ENCODE peak calls at places on chromosomes 1 and 21, in five cellular contexts. T, Y, F, M and D are unnamed samples.

GRCh38 chr1:167273027-167273800 is 52.5 kb downstream of the POU2F1 start:
- DNase-seq in M (no peak), F (peak; percentile 76), Y (peak; percentile 80), T (peak; percentile 8), D (peak; percentile 21)

GRCh38 chr1:212457740-212458338 is 25.1 kb downstream of the NENF start:
- DNase-seq in M (peak; percentile 93), F (peak; percentile 63), Y (peak; percentile 66), T (peak; percentile 42), D (peak; percentile 62)

GRCh38 chr1:75130865-75131592 is 3.2 kb upstream of the LHX8 start:
- DNase-seq in T (no peak), M (peak; percentile 76), F (no peak), Y (no peak), D (no peak)

GRCh38 chr1:29966526-29967045 is 730.3 kb downstream of the PTPRU start:
- DNase-seq in T (no peak), Y (no peak), M (no peak), F (no peak), D (no peak)

GRCh38 chr1:237255071-237255470 is 213.1 kb downstream of the RYR2 start:
- DNase-seq in Y (no peak), F (no peak), T (no peak), M (no peak), D (no peak)

GRCh38 chr1:207997486-207998268 is 86.8 kb upstream of the CD34 start:
- DNase-seq in F (peak; percentile 86), M (peak; percentile 86), Y (peak; percentile 65), T (peak; percentile 88), D (peak; percentile 77)

GRCh38 chr1:6603851-6604558 is 1.3 kb upstream of the KLHL21 start:
- DNase-seq in M (peak; percentile 93), T (peak; percentile 84), Y (peak; percentile 85), F (peak; percentile 91), D (peak; percentile 52)

GRCh38 chr1:33177996-33178540 is 3.8 kb downstream of the TRIM62 start:
- DNase-seq in F (no peak), M (no peak), T (no peak), Y (no peak), D (no peak)

GRCh38 chr1:244863491-244864252 is 671 bp downstream of the HNRNPU start:
- DNase-seq in F (no peak), T (peak; percentile 34), Y (no peak), M (no peak), D (peak; percentile 61)

GRCh38 chr1:28313710-28314510 is 14.9 kb upstream of the MED18 start:
- DNase-seq in T (no peak), F (peak; percentile 63), Y (no peak), M (no peak), D (peak; percentile 85)

GRCh38 chr1:109425391-109425790 is 857 bp downstream of the PSMA5 start:
- DNase-seq in T (no peak), F (peak; percentile 28), Y (peak; percentile 42), M (peak; percentile 8), D (peak; percentile 9)

GRCh38 chr1:6384962-6385672 is 8.4 kb downstream of the ACOT7 start:
- DNase-seq in T (no peak), F (peak; percentile 51), M (no peak), Y (peak; percentile 17), D (peak; percentile 23)

GRCh38 chr1:219202567-219202966 is 28.9 kb downstream of the LYPLAL1 start:
- DNase-seq in M (no peak), T (no peak), F (no peak), Y (no peak), D (no peak)

GRCh38 chr1:113928950-113929749 is at the start of gene HIPK1:
- DNase-seq in M (peak; percentile 98), F (peak; percentile 87), T (peak; percentile 95), Y (peak; percentile 89), D (peak; percentile 93)

GRCh38 chr21:17612565-17613241 is at the start of gene BTG3:
- DNase-seq in Y (peak; percentile 79), T (peak; percentile 80), F (peak; percentile 81), M (peak; percentile 80), D (peak; percentile 78)

GRCh38 chr21:33977721-33978369 is 62.2 kb upstream of the ATP5PO start:
- DNase-seq in M (no peak), Y (no peak), F (no peak), T (no peak), D (no peak)

GRCh38 chr1:160813215-160813614 is 17.2 kb downstream of the LY9 start:
- DNase-seq in Y (no peak), T (no peak), M (no peak), F (no peak), D (peak; percentile 93)

GRCh38 chr21:17045214-17045835 is 467.5 kb upstream of the CXADR start:
- DNase-seq in T (no peak), Y (peak; percentile 45), M (peak; percentile 38), F (peak; percentile 58), D (peak; percentile 38)

GRCh38 chr1:219533280-219533679 is 79.6 kb downstream of the ZC3H11B start:
- DNase-seq in Y (peak; percentile 19), F (peak; percentile 41), T (no peak), M (no peak), D (no peak)

GRCh38 chr1:68049941-68050878 is at the start of gene DIRAS3:
- DNase-seq in T (peak; percentile 14), M (peak; percentile 44), Y (peak; percentile 43), F (peak; percentile 53), D (peak; percentile 39)

GRCh38 chr1:171251741-171252300 is 3.5 kb downstream of the FMO1 start:
- DNase-seq in Y (peak; percentile 42), F (peak; percentile 46), T (peak; percentile 16), M (peak; percentile 53), D (peak; percentile 25)

GRCh38 chr1:235980976-235981375 is 83.9 kb downstream of the NID1 start:
- DNase-seq in F (no peak), Y (no peak), M (no peak), T (no peak), D (no peak)

GRCh38 chr1:244112646-244113045 is 61.6 kb downstream of the ZBTB18 start:
- DNase-seq in Y (peak; percentile 46), T (no peak), F (peak; percentile 58), M (no peak), D (no peak)

GRCh38 chr1:27368872-27369703 is 2.3 kb upstream of the MAP3K6 start:
- DNase-seq in F (peak; percentile 46), M (peak; percentile 51), T (no peak), Y (peak; percentile 31), D (no peak)

GRCh38 chr1:36653850-36654249 is 171.1 kb upstream of the CSF3R start:
- DNase-seq in T (peak; percentile 48), F (peak; percentile 77), Y (no peak), M (no peak), D (peak; percentile 41)

GRCh38 chr1:240344918-240345317 is 253.2 kb downstream of the FMN2 start:
- DNase-seq in M (no peak), T (no peak), F (no peak), Y (peak; percentile 13), D (no peak)

GRCh38 chr1:58763214-58763613 is 20.6 kb downstream of the JUN start:
- DNase-seq in T (no peak), F (peak; percentile 83), Y (peak; percentile 89), M (no peak), D (no peak)

GRCh38 chr1:12165342-12165741 is 1.4 kb upstream of the TNFRSF1B start:
- DNase-seq in T (no peak), M (no peak), F (no peak), Y (no peak), D (peak; percentile 14)

GRCh38 chr1:200388791-200389190 is 21.0 kb downstream of the ZNF281 start:
- DNase-seq in F (no peak), Y (no peak), T (no peak), M (peak; percentile 30), D (no peak)

GRCh38 chr1:155001438-155001687 is 1.2 kb upstream of the ZBTB7B start:
- DNase-seq in Y (no peak), M (no peak), T (no peak), F (peak; percentile 27), D (no peak)

GRCh38 chr1:38881487-38881886 is at the start of gene GJA9:
- DNase-seq in M (no peak), T (no peak), F (no peak), Y (no peak), D (no peak)

GRCh38 chr1:82154231-82154630 is 353.5 kb downstream of the ADGRL2 start:
- DNase-seq in T (no peak), M (peak; percentile 42), F (no peak), Y (no peak), D (no peak)

DNA sequence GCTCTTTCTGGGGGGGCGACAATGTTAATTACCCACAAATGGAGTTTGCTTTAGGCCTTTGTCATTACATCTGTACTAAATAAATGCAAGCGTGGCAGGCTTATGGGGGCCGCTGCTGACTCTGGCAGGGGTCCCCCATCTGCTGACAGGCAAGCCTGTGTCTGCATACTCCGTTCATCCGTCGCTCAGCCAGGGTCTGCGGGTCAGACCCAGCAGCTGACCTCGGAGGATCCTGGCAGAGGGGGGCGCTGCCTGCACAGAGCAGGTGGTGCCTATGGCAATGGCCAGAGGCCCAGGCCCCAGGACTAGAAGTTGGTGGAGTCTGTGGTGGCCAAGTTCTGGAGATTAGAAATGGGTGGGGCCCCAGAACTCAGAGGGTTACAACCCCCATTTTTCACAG is 31.2 kb downstream of the TTC39A start:
- DNase-seq in T (no peak), Y (no peak), M (no peak), F (no peak), D (no peak)
- H3K4me3 ChIP-seq in T (no peak overlapping the region), Y (no peak overlapping the region), M (no peak overlapping the region), F (no peak overlapping the region), D (no peak overlapping the region)

DNA sequence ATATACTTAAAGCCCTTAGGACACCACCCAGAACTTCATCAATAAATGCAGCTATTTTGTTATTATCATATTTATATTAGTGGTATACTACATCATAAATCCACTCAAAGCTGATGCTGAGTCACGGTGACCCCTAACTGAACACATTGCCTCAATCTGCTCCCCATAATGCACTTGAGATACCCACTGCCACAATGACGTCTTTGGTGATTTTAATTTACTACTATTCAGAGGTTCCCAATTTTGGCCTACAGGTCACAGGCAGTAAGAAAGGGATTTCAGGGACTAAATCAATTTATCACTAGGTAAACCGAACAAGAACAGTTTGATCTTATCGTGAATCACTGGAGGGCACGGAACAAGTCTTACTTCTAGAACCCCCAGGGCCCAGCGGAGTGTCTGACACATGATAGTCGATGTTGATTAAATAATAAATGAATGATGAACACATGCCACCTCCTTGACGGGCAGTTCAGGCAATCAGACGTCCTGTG is 482 bp upstream of the CHD1L start:
- DNase-seq in M (no peak), T (no peak), F (no peak), Y (no peak), D (no peak)
- H3K4me3 ChIP-seq in M (peak overlapping the region; percentile 84), T (peak overlapping the region; percentile 90), F (peak overlapping the region; percentile 15), Y (peak overlapping the region; percentile 22), D (peak overlapping the region; percentile 14)

GRCh38 chr21:35632711-35633110 is 427.6 kb downstream of the SETD4 start:
- DNase-seq in M (no peak), T (no peak), Y (no peak), F (no peak), D (no peak)
- H3K4me3 ChIP-seq in M (no peak overlapping the region), T (no peak overlapping the region), Y (no peak overlapping the region), F (no peak overlapping the region), D (no peak overlapping the region)

DNA sequence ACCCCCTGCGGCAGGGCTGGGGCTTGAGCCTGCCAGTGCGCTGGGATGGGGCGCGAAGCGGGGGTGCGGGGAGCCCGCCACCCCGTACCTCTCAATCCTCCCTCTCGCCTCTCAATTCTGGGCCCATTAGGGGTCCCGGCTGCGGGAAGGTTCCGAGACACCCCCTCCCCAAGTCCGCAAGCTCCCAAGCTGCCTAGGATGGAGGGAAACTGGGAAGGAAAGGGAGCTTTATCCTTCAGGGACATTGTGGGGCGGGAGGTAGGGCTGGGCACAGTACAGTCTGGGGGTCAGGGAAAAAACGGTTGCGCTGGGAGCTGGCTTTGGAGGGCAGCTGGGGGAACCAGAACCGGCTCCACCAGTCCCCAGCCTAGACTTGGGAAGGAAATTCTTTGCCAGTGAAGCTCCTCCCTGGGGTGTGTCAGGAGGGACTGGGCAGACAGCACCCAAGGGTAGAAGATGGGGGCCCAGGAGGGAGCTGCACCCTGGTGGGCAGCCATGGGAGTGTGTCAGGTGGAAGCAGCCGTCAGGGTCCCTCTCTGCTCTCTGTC is 904 bp downstream of the GJB3 start:
- DNase-seq in F (no peak), M (peak; percentile 58), T (no peak), Y (no peak), D (peak; percentile 87)
- H3K4me3 ChIP-seq in F (no peak overlapping the region), M (peak overlapping the region; percentile 85), T (no peak overlapping the region), Y (no peak overlapping the region), D (peak overlapping the region; percentile 81)